ENCODE peak calls at places on chromosomes 6 and 20, in seven cellular contexts. U is stimulated activated CD4-positive, alpha-beta T cell treated with anti-CD3 and anti-CD28 coated beads, Interleukin-15, amount 100 ng/mL, for 24 hours; K is globus pallidus; Y is NCI-H1105; Z is activated CD8-positive, alpha-beta memory T cell treated with anti-CD3 and anti-CD28 coated beads for 1 hour; D is hippocampal formation; S is fibroblast of the conjunctiva. J is an unnamed sample.
A peak's percentile ranks its signal among the peaks of the same experiment; 100 is the strongest.

GRCh38 chr6:159979136-159979874 is 10.4 kb downstream of the IGF2R start:
- DNase-seq in K (no peak), Z (peak; percentile 34), Y (no peak), S (no peak), D (no peak), U (peak; percentile 78), J (peak; percentile 37)

GRCh38 chr6:99514089-99514488 is 1.1 kb downstream of the USP45 start:
- DNase-seq in D (no peak), Z (no peak), K (no peak), Y (no peak), S (no peak), U (no peak), J (no peak)

GRCh38 chr6:141077355-141078333 is 1055.1 kb upstream of the GJE1 start:
- DNase-seq in D (no peak), K (peak; percentile 4), S (no peak), Z (no peak), U (peak; percentile 13), Y (no peak), J (peak; percentile 17)

GRCh38 chr6:129492260-129492659 is 217.7 kb downstream of the ARHGAP18 start:
- DNase-seq in Y (no peak), D (no peak), S (no peak), U (no peak), K (no peak), Z (no peak), J (no peak)

GRCh38 chr6:136608991-136609390 is 58.8 kb upstream of the MAP7 start:
- DNase-seq in U (no peak), Y (no peak), D (no peak), Z (no peak), K (no peak), S (no peak), J (no peak)

GRCh38 chr6:92174398-92175073 is 1244.8 kb downstream of the EPHA7 start:
- DNase-seq in K (no peak), Z (no peak), S (no peak), Y (no peak), D (no peak), U (no peak), J (no peak)

GRCh38 chr6:105753184-105754097 is 332.7 kb upstream of the PRDM1 start:
- DNase-seq in D (no peak), Y (no peak), U (no peak), K (peak; percentile 15), Z (no peak), S (no peak), J (no peak)

GRCh38 chr6:37029249-37029959 is 23.9 kb downstream of the FGD2 start:
- DNase-seq in Y (peak; percentile 31), U (peak; percentile 51), Z (no peak), D (peak; percentile 33), K (peak; percentile 46), S (peak; percentile 78), J (peak; percentile 81)

GRCh38 chr20:38153401-38153800 is 11.7 kb downstream of the TGM2 start:
- DNase-seq in D (no peak), Y (no peak), U (no peak), K (no peak), S (no peak), Z (no peak), J (no peak)

J was measured in testis.